ENCODE peak calls at places on chromosomes 11 and 22, in six cellular contexts. One of them, this sample, is unnamed.

GRCh38 chr11:99934008-99934407 is 753.1 kb upstream of the ARHGAP42 start:
- DNase-seq in HFFc6: no peak
- DNase-seq in hepatocyte: no peak
- DNase-seq in A549: no peak
- DNase-seq in HL-60: no peak
- DNase-seq in fibroblast of pulmonary artery: peak; percentile 6
- DNase-seq in this sample: no peak

GRCh38 chr11:110337570-110338193 is 41.3 kb upstream of the RDX start:
- DNase-seq in HFFc6: no peak
- DNase-seq in hepatocyte: peak; percentile 67
- DNase-seq in fibroblast of pulmonary artery: peak; percentile 40
- DNase-seq in A549: no peak
- DNase-seq in HL-60: no peak
- DNase-seq in this sample: peak; percentile 49

GRCh38 chr22:21657361-21658118 is 8.3 kb upstream of the PPIL2 start:
- DNase-seq in fibroblast of pulmonary artery: peak; percentile 18
- DNase-seq in A549: peak; percentile 75
- DNase-seq in HFFc6: no peak
- DNase-seq in HL-60: peak; percentile 63
- DNase-seq in hepatocyte: peak; percentile 87
- DNase-seq in this sample: peak; percentile 91

GRCh38 chr11:11396290-11397042 is 43.4 kb upstream of the CSNK2A3 start:
- DNase-seq in HFFc6: peak; percentile 97
- DNase-seq in A549: no peak
- DNase-seq in hepatocyte: peak; percentile 31
- DNase-seq in fibroblast of pulmonary artery: peak; percentile 95
- DNase-seq in HL-60: no peak
- DNase-seq in this sample: no peak

GRCh38 chr11:57940044-57940781 is 83.5 kb upstream of the OR9Q1 start:
- DNase-seq in fibroblast of pulmonary artery: no peak
- DNase-seq in HFFc6: no peak
- DNase-seq in hepatocyte: no peak
- DNase-seq in A549: no peak
- DNase-seq in HL-60: no peak
- DNase-seq in this sample: no peak

GRCh38 chr11:61411589-61411988 is 18.2 kb downstream of the CPSF7 start:
- DNase-seq in HFFc6: no peak
- DNase-seq in HL-60: no peak
- DNase-seq in hepatocyte: no peak
- DNase-seq in fibroblast of pulmonary artery: no peak
- DNase-seq in A549: no peak
- DNase-seq in this sample: no peak

GRCh38 chr11:19511413-19512183 is 201.0 kb upstream of the NAV2 start:
- DNase-seq in hepatocyte: no peak
- DNase-seq in A549: no peak
- DNase-seq in fibroblast of pulmonary artery: peak; percentile 50
- DNase-seq in HL-60: no peak
- DNase-seq in HFFc6: no peak
- DNase-seq in this sample: no peak

GRCh38 chr11:75525433-75526191 is at the start of gene GDPD5:
- DNase-seq in HL-60: peak; percentile 76
- DNase-seq in fibroblast of pulmonary artery: peak; percentile 79
- DNase-seq in hepatocyte: peak; percentile 93
- DNase-seq in A549: peak; percentile 89
- DNase-seq in HFFc6: peak; percentile 40
- DNase-seq in this sample: peak; percentile 84

GRCh38 chr11:108148549-108148948 is 27.2 kb downstream of the ACAT1 start:
- DNase-seq in A549: no peak
- DNase-seq in HL-60: no peak
- DNase-seq in fibroblast of pulmonary artery: no peak
- DNase-seq in HFFc6: no peak
- DNase-seq in hepatocyte: no peak
- DNase-seq in this sample: no peak

GRCh38 chr22:35218079-35218478 is 39.2 kb upstream of the HMGXB4 start:
- DNase-seq in hepatocyte: no peak
- DNase-seq in A549: no peak
- DNase-seq in HL-60: no peak
- DNase-seq in HFFc6: peak; percentile 12
- DNase-seq in fibroblast of pulmonary artery: no peak
- DNase-seq in this sample: no peak

GRCh38 chr11:6932150-6932549 is 5.9 kb downstream of the ZNF215 start:
- DNase-seq in HL-60: no peak
- DNase-seq in A549: no peak
- DNase-seq in hepatocyte: no peak
- DNase-seq in fibroblast of pulmonary artery: no peak
- DNase-seq in HFFc6: no peak
- DNase-seq in this sample: no peak

GRCh38 chr11:90229791-90230190 is 6.9 kb upstream of the CHORDC1 start:
- DNase-seq in fibroblast of pulmonary artery: no peak
- DNase-seq in hepatocyte: no peak
- DNase-seq in HL-60: no peak
- DNase-seq in HFFc6: peak; percentile 9
- DNase-seq in A549: no peak
- DNase-seq in this sample: no peak

GRCh38 chr11:414333-414857 is 404 bp downstream of the SIGIRR start:
- DNase-seq in HL-60: peak; percentile 58
- DNase-seq in A549: no peak
- DNase-seq in HFFc6: no peak
- DNase-seq in hepatocyte: no peak
- DNase-seq in fibroblast of pulmonary artery: no peak
- DNase-seq in this sample: no peak
- TF ChIP-seq CTCF in HL-60: no peak
- TF ChIP-seq CTCF in A549: no peak
- TF ChIP-seq CTCF in HFFc6: no peak
- TF ChIP-seq CTCF in hepatocyte: no peak
- TF ChIP-seq CTCF in fibroblast of pulmonary artery: no peak
- TF ChIP-seq CTCF in this sample: no peak

DNA sequence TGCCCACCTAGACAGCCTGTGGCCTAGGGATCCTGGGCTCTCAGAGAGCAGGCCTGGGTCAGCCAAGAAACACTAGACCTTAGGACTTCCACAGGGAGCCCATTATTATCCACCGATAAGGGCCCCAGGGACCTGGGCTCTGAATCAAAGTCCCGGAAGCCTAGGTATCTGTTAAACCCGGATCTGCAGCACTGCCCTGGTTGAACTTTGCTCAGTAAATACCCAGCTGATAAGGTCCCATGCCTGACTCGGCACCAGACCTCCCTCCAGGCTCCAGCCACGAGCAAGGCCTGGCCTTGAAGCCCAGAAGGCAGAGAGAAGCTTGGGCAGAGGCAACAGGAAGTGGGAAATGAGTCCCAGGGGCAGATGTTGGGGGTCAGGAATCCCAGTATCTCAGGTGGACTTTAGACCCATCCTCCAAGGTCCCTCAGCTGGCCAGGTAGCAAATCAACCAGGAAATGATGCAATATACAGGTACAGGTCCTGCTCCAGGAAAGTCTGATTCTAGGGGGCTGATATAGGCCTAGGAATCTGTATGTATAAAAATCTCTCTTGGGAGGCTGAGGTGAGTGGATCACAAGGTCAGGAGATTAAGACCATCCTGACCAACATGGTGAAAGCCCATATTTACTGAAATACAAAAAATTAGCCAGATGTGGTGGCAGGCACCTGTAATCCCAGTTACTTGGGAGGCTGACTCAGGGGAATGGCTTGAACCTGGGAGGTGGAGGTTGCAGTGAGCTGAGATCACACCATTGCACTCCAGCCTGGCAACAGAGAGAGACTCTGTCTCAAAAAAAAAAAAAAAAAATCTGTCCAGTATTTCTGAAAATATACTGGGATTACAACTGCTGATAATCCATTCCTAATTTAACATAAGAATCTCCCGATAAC is 18.7 kb downstream of the POU2AF1 start:
- DNase-seq in A549: no peak
- DNase-seq in hepatocyte: peak; percentile 88
- DNase-seq in fibroblast of pulmonary artery: no peak
- DNase-seq in HFFc6: no peak
- DNase-seq in HL-60: no peak
- DNase-seq in this sample: peak; percentile 34
- TF ChIP-seq CTCF in A549: no peak
- TF ChIP-seq CTCF in hepatocyte: no peak
- TF ChIP-seq CTCF in fibroblast of pulmonary artery: no peak
- TF ChIP-seq CTCF in HFFc6: no peak
- TF ChIP-seq CTCF in HL-60: no peak
- TF ChIP-seq CTCF in this sample: no peak

GRCh38 chr11:126464796-126465195 is 109.3 kb downstream of the ST3GAL4 start:
- DNase-seq in hepatocyte: no peak
- DNase-seq in fibroblast of pulmonary artery: no peak
- DNase-seq in HL-60: peak; percentile 82
- DNase-seq in HFFc6: no peak
- DNase-seq in A549: no peak
- DNase-seq in this sample: no peak
- TF ChIP-seq CTCF in hepatocyte: no peak
- TF ChIP-seq CTCF in fibroblast of pulmonary artery: no peak
- TF ChIP-seq CTCF in HL-60: no peak
- TF ChIP-seq CTCF in HFFc6: no peak
- TF ChIP-seq CTCF in A549: no peak
- TF ChIP-seq CTCF in this sample: no peak

GRCh38 chr11:115129771-115130306 is 374.4 kb downstream of the CADM1 start:
- DNase-seq in A549: no peak
- DNase-seq in HL-60: no peak
- DNase-seq in fibroblast of pulmonary artery: no peak
- DNase-seq in HFFc6: no peak
- DNase-seq in hepatocyte: no peak
- DNase-seq in this sample: no peak

GRCh38 chr11:115133810-115134209 is 370.4 kb downstream of the CADM1 start:
- DNase-seq in A549: no peak
- DNase-seq in hepatocyte: no peak
- DNase-seq in fibroblast of pulmonary artery: no peak
- DNase-seq in HL-60: no peak
- DNase-seq in HFFc6: no peak
- DNase-seq in this sample: no peak

GRCh38 chr11:115134886-115135285 is 369.3 kb downstream of the CADM1 start:
- DNase-seq in HFFc6: no peak
- DNase-seq in HL-60: no peak
- DNase-seq in hepatocyte: no peak
- DNase-seq in fibroblast of pulmonary artery: no peak
- DNase-seq in A549: no peak
- DNase-seq in this sample: no peak

GRCh38 chr11:115135936-115136335 is 368.3 kb downstream of the CADM1 start:
- DNase-seq in fibroblast of pulmonary artery: no peak
- DNase-seq in hepatocyte: no peak
- DNase-seq in HFFc6: no peak
- DNase-seq in HL-60: no peak
- DNase-seq in A549: no peak
- DNase-seq in this sample: no peak

DNA sequence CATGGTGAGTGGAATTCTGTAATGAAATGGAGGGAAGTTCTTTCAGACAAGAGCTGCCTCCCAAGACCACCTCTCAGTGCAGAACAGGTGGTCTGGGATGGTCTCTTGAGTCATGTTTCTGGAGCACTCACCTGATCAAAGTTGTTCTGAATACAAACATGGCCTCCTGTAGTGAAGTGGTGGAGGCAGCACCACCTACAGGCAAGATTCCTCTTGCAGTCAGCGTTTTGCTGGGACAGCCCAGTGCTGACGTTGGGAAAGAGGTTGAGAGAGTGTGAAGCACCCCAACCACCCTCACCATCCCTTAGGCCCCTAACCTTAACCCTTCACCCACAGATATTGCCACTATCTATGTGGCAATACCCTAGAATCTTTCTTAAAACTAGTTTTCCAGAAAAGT is 371.4 kb downstream of the CADM1 start:
- DNase-seq in HFFc6: no peak
- DNase-seq in A549: peak; percentile 17
- DNase-seq in HL-60: peak; percentile 5
- DNase-seq in hepatocyte: peak; percentile 23
- DNase-seq in fibroblast of pulmonary artery: no peak
- DNase-seq in this sample: no peak
- TF ChIP-seq CTCF in HFFc6: no peak
- TF ChIP-seq CTCF in A549: no peak
- TF ChIP-seq CTCF in HL-60: no peak
- TF ChIP-seq CTCF in hepatocyte: peak; percentile 27
- TF ChIP-seq CTCF in fibroblast of pulmonary artery: no peak
- TF ChIP-seq CTCF in this sample: no peak

GRCh38 chr11:56093008-56093407 is at the start of gene OR8I2:
- DNase-seq in HL-60: no peak
- DNase-seq in HFFc6: no peak
- DNase-seq in A549: no peak
- DNase-seq in fibroblast of pulmonary artery: no peak
- DNase-seq in hepatocyte: no peak
- DNase-seq in this sample: no peak

DNA sequence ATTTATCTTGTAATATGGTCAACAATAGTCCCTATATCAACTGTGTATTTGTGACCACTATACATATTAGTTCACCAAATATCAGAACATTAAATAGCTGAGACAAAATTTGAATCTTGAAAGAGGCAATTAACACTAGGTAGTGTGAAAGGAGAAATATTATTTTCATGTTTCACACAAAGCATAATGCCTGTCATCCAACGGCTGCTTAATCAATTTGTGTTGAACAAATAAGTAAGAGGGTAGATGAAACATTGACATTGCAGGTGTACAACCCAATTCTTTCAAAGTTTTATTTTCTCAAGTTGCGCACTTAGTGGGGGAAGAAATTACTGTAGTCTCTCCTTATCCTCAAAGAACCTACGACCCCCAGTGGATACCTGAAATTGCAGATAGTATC is 3.4 kb upstream of the OR8I2 start:
- DNase-seq in HFFc6: no peak
- DNase-seq in hepatocyte: no peak
- DNase-seq in HL-60: no peak
- DNase-seq in fibroblast of pulmonary artery: no peak
- DNase-seq in A549: no peak
- DNase-seq in this sample: no peak
- TF ChIP-seq CTCF in HFFc6: no peak
- TF ChIP-seq CTCF in hepatocyte: no peak
- TF ChIP-seq CTCF in HL-60: no peak
- TF ChIP-seq CTCF in fibroblast of pulmonary artery: no peak
- TF ChIP-seq CTCF in A549: peak; percentile 38
- TF ChIP-seq CTCF in this sample: no peak

GRCh38 chr11:72814139-72814830 is at the start of gene ATG16L2:
- DNase-seq in HFFc6: peak; percentile 63
- DNase-seq in hepatocyte: peak; percentile 95
- DNase-seq in A549: peak; percentile 93
- DNase-seq in HL-60: peak; percentile 85
- DNase-seq in fibroblast of pulmonary artery: peak; percentile 80
- DNase-seq in this sample: peak; percentile 94

GRCh38 chr11:72812968-72813739 is 1.1 kb upstream of the ATG16L2 start:
- DNase-seq in HFFc6: peak; percentile 81
- DNase-seq in fibroblast of pulmonary artery: peak; percentile 61
- DNase-seq in A549: peak; percentile 91
- DNase-seq in HL-60: peak; percentile 84
- DNase-seq in hepatocyte: peak; percentile 49
- DNase-seq in this sample: peak; percentile 75

GRCh38 chr11:72816404-72816990 is 2.3 kb downstream of the ATG16L2 start:
- DNase-seq in fibroblast of pulmonary artery: no peak
- DNase-seq in HFFc6: no peak
- DNase-seq in A549: no peak
- DNase-seq in HL-60: peak; percentile 67
- DNase-seq in hepatocyte: no peak
- DNase-seq in this sample: no peak

GRCh38 chr11:72813740-72814138 is 472 bp upstream of the ATG16L2 start:
- DNase-seq in hepatocyte: peak; percentile 91
- DNase-seq in A549: peak; percentile 61
- DNase-seq in HL-60: peak; percentile 78
- DNase-seq in HFFc6: peak; percentile 30
- DNase-seq in fibroblast of pulmonary artery: peak; percentile 75
- DNase-seq in this sample: peak; percentile 86

GRCh38 chr11:72814831-72815618 is 814 bp downstream of the ATG16L2 start:
- DNase-seq in A549: peak; percentile 93
- DNase-seq in fibroblast of pulmonary artery: peak; percentile 57
- DNase-seq in hepatocyte: peak; percentile 79
- DNase-seq in HL-60: peak; percentile 63
- DNase-seq in HFFc6: peak; percentile 60
- DNase-seq in this sample: peak; percentile 59
- TF ChIP-seq CTCF in A549: no peak
- TF ChIP-seq CTCF in fibroblast of pulmonary artery: peak; percentile 3
- TF ChIP-seq CTCF in hepatocyte: peak; percentile 15
- TF ChIP-seq CTCF in HL-60: no peak
- TF ChIP-seq CTCF in HFFc6: no peak
- TF ChIP-seq CTCF in this sample: no peak

GRCh38 chr22:48175721-48176120 is 1413.3 kb downstream of the TBC1D22A start:
- DNase-seq in HL-60: no peak
- DNase-seq in A549: no peak
- DNase-seq in HFFc6: no peak
- DNase-seq in hepatocyte: no peak
- DNase-seq in fibroblast of pulmonary artery: no peak
- DNase-seq in this sample: no peak
- TF ChIP-seq CTCF in HL-60: no peak
- TF ChIP-seq CTCF in A549: no peak
- TF ChIP-seq CTCF in HFFc6: no peak
- TF ChIP-seq CTCF in hepatocyte: no peak
- TF ChIP-seq CTCF in fibroblast of pulmonary artery: no peak
- TF ChIP-seq CTCF in this sample: no peak

This sample was measured in Calu3.